ENCODE peak calls at places on chromosomes 5 and 9, in nine cellular contexts. One of them, this sample, is unnamed.

GRCh38 chr5:20248102-20248501 is 260.1 kb upstream of the CDH18 start:
- DNase-seq in activated T-cell treated with anti-CD3 and anti-CD28 coated beads, Interleukin-2, amount 50 U/mL, for 72 hours: no peak
- DNase-seq in GM10248: no peak
- DNase-seq in SK-N-SH: no peak
- DNase-seq in CD4-positive, alpha-beta memory T cell: no peak
- DNase-seq in CD4-positive, alpha-beta T cell: no peak
- DNase-seq in breast epithelium: no peak
- DNase-seq in iPS-NIHi11: no peak
- DNase-seq in NCI-H2227 treated with DMSO at 0.1 percent for 48 hours: no peak
- DNase-seq in this sample: no peak

GRCh38 chr5:139600336-139600949 is 39.3 kb downstream of the UBE2D2 start:
- DNase-seq in activated T-cell treated with anti-CD3 and anti-CD28 coated beads, Interleukin-2, amount 50 U/mL, for 72 hours: no peak
- DNase-seq in GM10248: no peak
- DNase-seq in SK-N-SH: no peak
- DNase-seq in CD4-positive, alpha-beta memory T cell: no peak
- DNase-seq in CD4-positive, alpha-beta T cell: no peak
- DNase-seq in breast epithelium: no peak
- DNase-seq in iPS-NIHi11: no peak
- DNase-seq in NCI-H2227 treated with DMSO at 0.1 percent for 48 hours: no peak
- DNase-seq in this sample: no peak

GRCh38 chr5:159774476-159775031 is 141.7 kb upstream of the ADRA1B start:
- DNase-seq in activated T-cell treated with anti-CD3 and anti-CD28 coated beads, Interleukin-2, amount 50 U/mL, for 72 hours: no peak
- DNase-seq in GM10248: no peak
- DNase-seq in SK-N-SH: no peak
- DNase-seq in CD4-positive, alpha-beta memory T cell: no peak
- DNase-seq in CD4-positive, alpha-beta T cell: no peak
- DNase-seq in breast epithelium: no peak
- DNase-seq in iPS-NIHi11: peak
- DNase-seq in NCI-H2227 treated with DMSO at 0.1 percent for 48 hours: no peak
- DNase-seq in this sample: no peak

GRCh38 chr5:114308017-114308416 is 53.9 kb upstream of the KCNN2 start:
- DNase-seq in activated T-cell treated with anti-CD3 and anti-CD28 coated beads, Interleukin-2, amount 50 U/mL, for 72 hours: no peak
- DNase-seq in GM10248: no peak
- DNase-seq in SK-N-SH: no peak
- DNase-seq in CD4-positive, alpha-beta memory T cell: no peak
- DNase-seq in CD4-positive, alpha-beta T cell: no peak
- DNase-seq in breast epithelium: no peak
- DNase-seq in iPS-NIHi11: peak
- DNase-seq in NCI-H2227 treated with DMSO at 0.1 percent for 48 hours: no peak
- DNase-seq in this sample: no peak

GRCh38 chr9:78399153-78399552 is 102.2 kb downstream of the PSAT1 start:
- DNase-seq in activated T-cell treated with anti-CD3 and anti-CD28 coated beads, Interleukin-2, amount 50 U/mL, for 72 hours: no peak
- DNase-seq in GM10248: no peak
- DNase-seq in SK-N-SH: no peak
- DNase-seq in CD4-positive, alpha-beta memory T cell: no peak
- DNase-seq in CD4-positive, alpha-beta T cell: no peak
- DNase-seq in breast epithelium: no peak
- DNase-seq in iPS-NIHi11: no peak
- DNase-seq in NCI-H2227 treated with DMSO at 0.1 percent for 48 hours: no peak
- DNase-seq in this sample: no peak

GRCh38 chr5:97534166-97534565 is 351.1 kb upstream of the RIOK2 start:
- DNase-seq in activated T-cell treated with anti-CD3 and anti-CD28 coated beads, Interleukin-2, amount 50 U/mL, for 72 hours: no peak
- DNase-seq in GM10248: peak
- DNase-seq in SK-N-SH: peak
- DNase-seq in CD4-positive, alpha-beta memory T cell: no peak
- DNase-seq in CD4-positive, alpha-beta T cell: no peak
- DNase-seq in breast epithelium: no peak
- DNase-seq in iPS-NIHi11: peak
- DNase-seq in NCI-H2227 treated with DMSO at 0.1 percent for 48 hours: no peak
- DNase-seq in this sample: peak

GRCh38 chr9:110101531-110102161 is 106.3 kb downstream of the C9orf152 start:
- DNase-seq in activated T-cell treated with anti-CD3 and anti-CD28 coated beads, Interleukin-2, amount 50 U/mL, for 72 hours: no peak
- DNase-seq in GM10248: peak
- DNase-seq in SK-N-SH: no peak
- DNase-seq in CD4-positive, alpha-beta memory T cell: no peak
- DNase-seq in CD4-positive, alpha-beta T cell: no peak
- DNase-seq in breast epithelium: no peak
- DNase-seq in iPS-NIHi11: no peak
- DNase-seq in NCI-H2227 treated with DMSO at 0.1 percent for 48 hours: no peak
- DNase-seq in this sample: peak

GRCh38 chr5:126972062-126972895 is 58.1 kb downstream of the MARCHF3 start:
- DNase-seq in activated T-cell treated with anti-CD3 and anti-CD28 coated beads, Interleukin-2, amount 50 U/mL, for 72 hours: peak
- DNase-seq in GM10248: peak
- DNase-seq in SK-N-SH: no peak
- DNase-seq in CD4-positive, alpha-beta memory T cell: peak
- DNase-seq in CD4-positive, alpha-beta T cell: no peak
- DNase-seq in breast epithelium: no peak
- DNase-seq in iPS-NIHi11: no peak
- DNase-seq in NCI-H2227 treated with DMSO at 0.1 percent for 48 hours: no peak
- DNase-seq in this sample: peak

GRCh38 chr9:21392270-21392669 is 7.1 kb upstream of the IFNA2 start:
- DNase-seq in activated T-cell treated with anti-CD3 and anti-CD28 coated beads, Interleukin-2, amount 50 U/mL, for 72 hours: no peak
- DNase-seq in GM10248: no peak
- DNase-seq in SK-N-SH: peak
- DNase-seq in CD4-positive, alpha-beta memory T cell: peak
- DNase-seq in CD4-positive, alpha-beta T cell: no peak
- DNase-seq in breast epithelium: no peak
- DNase-seq in iPS-NIHi11: peak
- DNase-seq in NCI-H2227 treated with DMSO at 0.1 percent for 48 hours: no peak
- DNase-seq in this sample: peak